ENCODE peak calls at places on chromosomes 5 and 9, in five cellular contexts. L is CD4-positive, alpha-beta T cell; P is stomach; V is T-helper 2 cell; R is NCI-H460. S is an unnamed sample.

GRCh38 chr9:91089405-91090131 is 272.1 kb downstream of the AUH start:
- DNase-seq in L (no peak), P (peak), V (no peak), R (peak), S (peak)

GRCh38 chr9:37380570-37380969 is 41.9 kb upstream of the GRHPR start:
- DNase-seq in L (no peak), P (no peak), V (no peak), R (no peak), S (no peak)

GRCh38 chr9:36470891-36471290 is 70.8 kb upstream of the RNF38 start:
- DNase-seq in L (peak), P (peak), V (peak), R (no peak), S (peak)

GRCh38 chr9:15999422-16000339 is 446.8 kb downstream of the CCDC171 start:
- DNase-seq in L (no peak), P (no peak), V (no peak), R (peak), S (peak)

GRCh38 chr5:93017854-93018253 is 563.2 kb downstream of the NR2F1-AS1 start:
- DNase-seq in L (no peak), P (no peak), V (no peak), R (no peak), S (no peak)

GRCh38 chr5:42879267-42879666 is 67.6 kb upstream of the SELENOP start:
- DNase-seq in L (no peak), P (no peak), V (no peak), R (no peak), S (no peak)

GRCh38 chr5:32201140-32201539 is 27.0 kb upstream of the GOLPH3 start:
- DNase-seq in L (no peak), P (no peak), V (no peak), R (peak), S (no peak)

GRCh38 chr5:10288600-10289213 is 19.0 kb downstream of the CMBL start:
- DNase-seq in L (peak), P (peak), V (peak), R (no peak), S (no peak)

GRCh38 chr9:121372563-121373400 is 2.7 kb upstream of the STOM start:
- DNase-seq in L (no peak), P (peak), V (no peak), R (no peak), S (no peak)

GRCh38 chr5:141882594-141883183 is 4.5 kb upstream of the PCDH1 start:
- DNase-seq in L (no peak), P (no peak), V (no peak), R (no peak), S (no peak)

GRCh38 chr5:22734907-22735306 is 118.2 kb downstream of the CDH12 start:
- DNase-seq in L (no peak), P (no peak), V (no peak), R (no peak), S (no peak)

GRCh38 chr5:117701067-117701466 is 1126.4 kb upstream of the SEMA6A start:
- DNase-seq in L (no peak), P (no peak), V (no peak), R (no peak), S (no peak)

GRCh38 chr5:139863361-139863760 is 67.8 kb downstream of the PSD2 start:
- DNase-seq in L (no peak), P (no peak), V (no peak), R (no peak), S (no peak)

GRCh38 chr5:139474815-139475791 is 4.3 kb downstream of the SMIM33 start:
- DNase-seq in L (no peak), P (no peak), V (peak), R (no peak), S (peak)

GRCh38 chr9:35904966-35905781 is 828 bp upstream of the HRCT1 start:
- DNase-seq in L (no peak), P (no peak), V (no peak), R (no peak), S (no peak)

GRCh38 chr5:163105456-163105855 is 331.9 kb upstream of the CCNG1 start:
- DNase-seq in L (no peak), P (no peak), V (no peak), R (no peak), S (no peak)

GRCh38 chr5:171092194-171092593 is 216.9 kb upstream of the TLX3 start:
- DNase-seq in L (no peak), P (no peak), V (no peak), R (peak), S (peak)

GRCh38 chr9:130707225-130707976 is 13.8 kb downstream of the EXOSC2 start:
- DNase-seq in L (peak), P (peak), V (peak), R (peak), S (no peak)

GRCh38 chr9:108996653-108997052 is 16.6 kb downstream of the CTNNAL1 start:
- DNase-seq in L (no peak), P (no peak), V (no peak), R (no peak), S (no peak)